ENCODE peak calls at places on chromosome 1, in seven cellular contexts. F, I, K, Q, T, D and L are unnamed samples.

GRCh38 chr1:10668241-10668761 is 128.1 kb downstream of the CASZ1 start:
- DNase-seq in F (no peak), Q (no peak), T (peak; percentile 72), D (no peak), K (no peak), I (no peak), L (no peak)

GRCh38 chr1:173064011-173064410 is 13.3 kb upstream of the TNFSF18 start:
- DNase-seq in Q (no peak), D (no peak), I (no peak), F (no peak), K (no peak), T (no peak), L (no peak)

GRCh38 chr1:16172232-16172830 is 16.5 kb upstream of the EPHA2 start:
- DNase-seq in D (no peak), T (no peak), Q (no peak), K (no peak), I (no peak), F (no peak), L (no peak)

GRCh38 chr1:116918714-116919357 is 9.1 kb downstream of the PTGFRN start:
- DNase-seq in D (no peak), T (no peak), K (no peak), Q (no peak), I (no peak), F (no peak), L (no peak)

GRCh38 chr1:38310079-38310478 is 263.5 kb upstream of the POU3F1 start:
- DNase-seq in F (no peak), K (no peak), I (no peak), T (no peak), Q (no peak), D (no peak), L (no peak)

GRCh38 chr1:91693542-91693941 is 192.4 kb downstream of the TGFBR3 start:
- DNase-seq in D (peak; percentile 70), K (no peak), I (peak; percentile 51), Q (no peak), T (no peak), F (no peak), L (no peak)

GRCh38 chr1:219544163-219544846 is 68.6 kb downstream of the ZC3H11B start:
- DNase-seq in I (no peak), T (no peak), D (no peak), Q (no peak), F (no peak), K (no peak), L (no peak)

GRCh38 chr1:221188531-221188930 is 309.3 kb downstream of the HLX start:
- DNase-seq in F (no peak), T (no peak), D (no peak), I (no peak), K (no peak), Q (peak; percentile 53), L (no peak)

GRCh38 chr1:25004355-25004754 is 74.3 kb upstream of the RUNX3 start:
- DNase-seq in K (no peak), D (no peak), T (no peak), Q (no peak), F (no peak), I (no peak), L (no peak)

GRCh38 chr1:40901886-40902633 is 39.9 kb upstream of the CITED4 start:
- DNase-seq in D (peak; percentile 50), F (no peak), T (no peak), I (peak; percentile 28), K (no peak), Q (no peak), L (no peak)

GRCh38 chr1:164610528-164611222 is 51.7 kb downstream of the PBX1 start:
- DNase-seq in F (no peak), Q (no peak), D (no peak), I (peak; percentile 33), K (no peak), T (no peak), L (no peak)

GRCh38 chr1:31580891-31581603 is 4.7 kb downstream of the TINAGL1 start:
- DNase-seq in F (no peak), Q (no peak), T (no peak), D (no peak), I (no peak), K (no peak), L (no peak)

GRCh38 chr1:35111106-35111505 is 31.9 kb downstream of the ZMYM1 start:
- DNase-seq in D (no peak), F (no peak), I (no peak), T (no peak), K (no peak), Q (no peak), L (no peak)

GRCh38 chr1:112358798-112359408 is 37.1 kb upstream of the CTTNBP2NL start:
- DNase-seq in I (peak; percentile 76), K (no peak), F (no peak), T (peak; percentile 65), Q (peak; percentile 14), D (peak; percentile 88), L (no peak)

GRCh38 chr1:51837243-51837642 is 41.3 kb downstream of the NRDC start:
- DNase-seq in I (no peak), Q (no peak), D (no peak), T (no peak), K (no peak), F (no peak), L (no peak)

GRCh38 chr1:113976609-113977278 is 2.5 kb upstream of the OLFML3 start:
- DNase-seq in K (no peak), T (peak; percentile 77), Q (peak; percentile 43), F (no peak), D (peak; percentile 36), I (no peak), L (no peak)

GRCh38 chr1:71047635-71048607 is at the start of gene PTGER3:
- DNase-seq in F (no peak), Q (peak; percentile 22), K (no peak), I (peak; percentile 75), D (peak; percentile 73), T (peak; percentile 87), L (peak; percentile 39)

GRCh38 chr1:201883266-201883665 is 5.4 kb upstream of the SHISA4 start:
- DNase-seq in T (no peak), I (no peak), K (no peak), Q (no peak), F (no peak), D (no peak), L (no peak)

GRCh38 chr1:101220906-101221305 is 15.9 kb upstream of the S1PR1 start:
- DNase-seq in D (no peak), T (no peak), I (no peak), K (no peak), F (no peak), Q (no peak), L (no peak)

GRCh38 chr1:210264521-210265380 is 32.2 kb downstream of the SERTAD4 start:
- DNase-seq in K (no peak), I (no peak), D (no peak), Q (no peak), F (no peak), T (no peak), L (no peak)
- TF ChIP-seq CTCF in K (no peak), I (peak; percentile 21), D (no peak), Q (no peak), F (peak; percentile 24), T (peak; percentile 36), L (no peak)

GRCh38 chr1:162398999-162399580 is 12.8 kb downstream of the SH2D1B start:
- DNase-seq in Q (no peak), D (no peak), F (no peak), I (no peak), T (no peak), K (no peak), L (no peak)

GRCh38 chr1:162396201-162396906 is 14.8 kb downstream of the C1orf226 start:
- DNase-seq in T (no peak), Q (no peak), K (no peak), I (no peak), F (no peak), D (no peak), L (no peak)

GRCh38 chr1:162400790-162401189 is 11.1 kb downstream of the SH2D1B start:
- DNase-seq in I (no peak), T (no peak), D (no peak), K (no peak), F (no peak), Q (no peak), L (no peak)

GRCh38 chr1:162397943-162398560 is 13.9 kb downstream of the SH2D1B start:
- DNase-seq in D (no peak), Q (no peak), F (no peak), I (no peak), T (no peak), K (no peak), L (no peak)

DNA sequence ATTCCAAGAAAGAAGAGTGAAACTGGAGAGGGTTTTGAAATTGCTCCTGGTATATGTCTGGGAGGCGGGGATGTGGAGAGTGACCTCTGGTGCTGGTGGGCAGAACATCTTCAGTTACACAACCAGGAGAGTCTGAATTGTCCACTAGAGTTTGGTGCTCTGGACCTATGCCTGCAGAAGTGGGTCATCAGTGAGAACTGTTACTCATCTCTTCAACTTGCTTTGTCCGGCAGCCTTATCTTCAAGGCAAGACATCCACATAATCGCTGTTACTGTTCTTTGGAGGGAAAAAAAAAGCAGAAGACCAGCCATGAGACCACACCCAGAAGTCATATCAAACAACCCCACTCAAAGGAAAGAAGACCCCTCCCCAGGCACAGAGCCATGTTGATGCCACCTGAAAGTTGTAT is 14.9 kb downstream of the SH2D1B start:
- DNase-seq in F (no peak), K (no peak), I (no peak), T (no peak), Q (no peak), D (no peak), L (no peak)
- TF ChIP-seq CTCF in F (peak; percentile 32), K (no peak), I (no peak), T (no peak), Q (no peak), D (no peak), L (no peak)

DNA sequence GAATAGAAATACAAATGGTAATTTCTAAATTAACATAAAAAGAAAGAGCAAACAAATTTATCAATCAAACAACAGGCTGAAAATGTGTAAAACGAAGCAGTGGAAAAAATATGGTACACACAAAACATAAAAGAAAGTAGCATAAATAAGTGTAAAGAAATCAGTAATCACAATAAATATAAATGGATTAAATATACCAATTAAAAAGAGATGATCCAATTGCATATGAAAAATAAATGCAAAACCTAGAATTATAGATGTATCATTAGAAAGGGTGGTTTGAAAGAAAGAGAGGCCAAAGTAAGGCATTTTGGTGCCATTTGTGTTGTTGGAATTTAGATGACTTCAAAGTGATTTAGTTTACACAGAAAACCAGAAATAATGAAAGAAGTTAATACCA is 202.2 kb downstream of the PTBP2 start:
- DNase-seq in I (no peak), Q (no peak), D (no peak), F (no peak), T (no peak), K (no peak), L (no peak)
- TF ChIP-seq CTCF in I (no peak), Q (no peak), D (no peak), F (no peak), T (no peak), K (no peak), L (no peak)

GRCh38 chr1:81678779-81679178 is 122.0 kb upstream of the ADGRL2 start:
- DNase-seq in F (no peak), T (no peak), D (no peak), I (no peak), K (no peak), Q (no peak), L (no peak)

GRCh38 chr1:81681104-81681503 is 119.6 kb upstream of the ADGRL2 start:
- DNase-seq in D (no peak), Q (no peak), F (no peak), K (no peak), T (no peak), I (no peak), L (no peak)

GRCh38 chr1:81682490-81682889 is 118.2 kb upstream of the ADGRL2 start:
- DNase-seq in I (no peak), K (no peak), F (no peak), D (no peak), Q (no peak), T (peak; percentile 42), L (no peak)

GRCh38 chr1:81679972-81680371 is 120.8 kb upstream of the ADGRL2 start:
- DNase-seq in I (no peak), D (no peak), K (no peak), T (peak; percentile 82), F (no peak), Q (no peak), L (no peak)

GRCh38 chr1:81681570-81681969 is 119.2 kb upstream of the ADGRL2 start:
- DNase-seq in K (no peak), T (no peak), Q (no peak), F (no peak), I (no peak), D (no peak), L (no peak)
- TF ChIP-seq CTCF in K (no peak), T (no peak), Q (no peak), F (no peak), I (no peak), D (no peak), L (no peak)